ENCODE peak calls at places on chromosome 6, in nine cellular contexts. F is stimulated activated CD4-positive, alpha-beta T cell treated with anti-CD3 and anti-CD28 coated beads, Interleukin-2, amount 100 ng/mL, for 48 hours; B is mammary epithelial cell; V is naive thymus-derived CD4-positive, alpha-beta T cell; E is BJ; U is kidney tubule cell; Z is GM03348; D is A549; P is mesothelial cell of epicardium. J is an unnamed sample.

GRCh38 chr6:108368431-108369030 is 73.7 kb downstream of the AFG1L start:
- DNase-seq in Z (no peak), U (no peak), B (no peak), P (no peak), F (no peak), E (no peak), V (no peak), D (no peak), J (no peak)

GRCh38 chr6:166418691-166419143 is 36.0 kb upstream of the MPC1 start:
- DNase-seq in P (no peak), V (no peak), B (no peak), U (no peak), D (no peak), F (no peak), Z (no peak), E (no peak), J (no peak)

GRCh38 chr6:144321839-144322591 is 36.9 kb downstream of the UTRN start:
- DNase-seq in E (no peak), U (peak; percentile 49), B (no peak), P (no peak), V (no peak), D (peak; percentile 21), Z (peak; percentile 64), F (no peak), J (no peak)

GRCh38 chr6:16729744-16730143 is 31.5 kb downstream of the ATXN1 start:
- DNase-seq in D (no peak), V (no peak), B (no peak), U (no peak), P (no peak), E (no peak), Z (no peak), F (no peak), J (no peak)

GRCh38 chr6:37614059-37614940 is 83.4 kb downstream of the MDGA1 start:
- DNase-seq in B (no peak), F (no peak), P (no peak), Z (no peak), U (no peak), V (no peak), E (no peak), D (no peak), J (no peak)

GRCh38 chr6:48747040-48747439 is 636.0 kb upstream of the PTCHD4 start:
- DNase-seq in Z (no peak), D (no peak), P (no peak), U (no peak), E (peak; percentile 59), F (no peak), V (no peak), B (peak; percentile 74), J (no peak)

GRCh38 chr6:27495386-27496135 is 22.7 kb upstream of the ZNF184 start:
- DNase-seq in U (peak; percentile 93), V (peak; percentile 73), B (peak; percentile 93), P (peak; percentile 54), E (no peak), D (peak; percentile 90), Z (peak; percentile 77), F (peak; percentile 79), J (peak; percentile 26)

GRCh38 chr6:16108996-16109658 is 19.8 kb upstream of the MYLIP start:
- DNase-seq in V (no peak), U (no peak), D (no peak), B (no peak), P (no peak), F (no peak), Z (no peak), E (no peak), J (no peak)

GRCh38 chr6:45472383-45472782 is 94.6 kb upstream of the SUPT3H start:
- DNase-seq in P (no peak), E (no peak), D (no peak), F (no peak), U (no peak), B (no peak), Z (no peak), V (no peak), J (peak; percentile 32)

J was measured in midbrain.